ENCODE peak calls at places on chromosomes 2 and 18, in four cellular contexts. C is GM23248, F is brain microvascular endothelial cell, D is mucosa of descending colon. E is an unnamed sample.

GRCh38 chr18:48951448-48952286 is 902 bp upstream of the SMAD7 start:
- DNase-seq in C (peak; percentile 95), F (peak; percentile 79), D (peak; percentile 89), E (peak; percentile 81)

GRCh38 chr18:47800756-47801155 is 129.7 kb downstream of the SMAD2 start:
- DNase-seq in C (no peak), F (no peak), D (no peak), E (no peak)

GRCh38 chr2:12881952-12882351 is 165.2 kb downstream of the TRIB2 start:
- DNase-seq in C (no peak), F (no peak), D (no peak), E (no peak)

GRCh38 chr2:68829764-68830163 is 41.4 kb downstream of the BMP10 start:
- DNase-seq in C (no peak), F (no peak), D (no peak), E (no peak)

GRCh38 chr2:43340066-43340465 is 113.7 kb upstream of the ZFP36L2 start:
- DNase-seq in C (peak; percentile 83), F (no peak), D (no peak), E (peak; percentile 55)

GRCh38 chr2:101387151-101387807 is at the start of gene CREG2:
- DNase-seq in C (peak; percentile 82), F (peak; percentile 38), D (peak; percentile 60), E (peak; percentile 30)

GRCh38 chr2:38737925-38738324 is 13.2 kb downstream of the SRSF7 start:
- DNase-seq in C (no peak), F (no peak), D (no peak), E (no peak)

GRCh38 chr2:44959855-44960254 is 18.4 kb downstream of the SIX3 start:
- DNase-seq in C (peak; percentile 50), F (no peak), D (no peak), E (peak; percentile 31)

GRCh38 chr2:199902486-199903110 is 8.5 kb upstream of the C2orf69 start:
- DNase-seq in C (no peak), F (no peak), D (no peak), E (no peak)

GRCh38 chr2:150421252-150421651 is 66.2 kb downstream of the RND3 start:
- DNase-seq in C (no peak), F (no peak), D (no peak), E (no peak)

GRCh38 chr18:11323359-11323819 is 174.0 kb upstream of the PIEZO2 start:
- DNase-seq in C (peak; percentile 67), F (peak; percentile 92), D (no peak), E (no peak)

GRCh38 chr2:207925601-207926000 is 99.7 kb downstream of the PLEKHM3 start:
- DNase-seq in C (no peak), F (no peak), D (no peak), E (no peak)

GRCh38 chr2:204019572-204020501 is 83.3 kb downstream of the ICOS start:
- DNase-seq in C (peak; percentile 69), F (peak; percentile 49), D (no peak), E (peak; percentile 98)

GRCh38 chr2:216109962-216110614 is 940 bp downstream of the XRCC5 start:
- DNase-seq in C (peak; percentile 76), F (peak; percentile 3), D (no peak), E (peak; percentile 44)

GRCh38 chr2:217573565-217573964 is 429.2 kb downstream of the TNS1 start:
- DNase-seq in C (peak; percentile 62), F (peak; percentile 62), D (no peak), E (peak; percentile 47)

GRCh38 chr2:200615247-200615646 is 29.4 kb downstream of the AOX1 start:
- DNase-seq in C (peak; percentile 80), F (peak; percentile 76), D (no peak), E (peak; percentile 74)

GRCh38 chr18:27184115-27185024 is 738 bp downstream of the CHST9 start:
- DNase-seq in C (no peak), F (no peak), D (no peak), E (no peak)

GRCh38 chr18:70195852-70196434 is 9.5 kb downstream of the RTTN start:
- DNase-seq in C (peak; percentile 80), F (peak; percentile 51), D (no peak), E (peak; percentile 62)

GRCh38 chr2:74877376-74877775 is 43.4 kb downstream of the HK2 start:
- DNase-seq in C (no peak), F (no peak), D (no peak), E (no peak)

GRCh38 chr2:74876081-74876886 is 42.4 kb downstream of the HK2 start:
- DNase-seq in C (peak; percentile 85), F (peak; percentile 43), D (no peak), E (peak; percentile 33)

GRCh38 chr2:74880054-74880728 is 46.3 kb downstream of the HK2 start:
- DNase-seq in C (no peak), F (no peak), D (no peak), E (no peak)

GRCh38 chr2:74877781-74878433 is 44.0 kb downstream of the HK2 start:
- DNase-seq in C (no peak), F (no peak), D (no peak), E (no peak)

GRCh38 chr2:74878551-74878950 is 44.6 kb downstream of the HK2 start:
- DNase-seq in C (no peak), F (no peak), D (no peak), E (no peak)
- H3K36me3 ChIP-seq in C (peaks cover 57% of the 10 kb centered on the region), F (peaks cover 2% of the 10 kb centered on the region), D (peaks cover 7% of the 10 kb centered on the region), E (peaks cover 71% of the 10 kb centered on the region)

GRCh38 chr18:22307528-22307927 is 110.2 kb downstream of the CTAGE1 start:
- DNase-seq in C (no peak), F (no peak), D (no peak), E (no peak)

GRCh38 chr18:22300665-22301636 is 116.8 kb downstream of the CTAGE1 start:
- DNase-seq in C (peak; percentile 33), F (no peak), D (no peak), E (peak; percentile 65)

GRCh38 chr18:22297008-22297407 is 120.7 kb downstream of the CTAGE1 start:
- DNase-seq in C (no peak), F (no peak), D (no peak), E (no peak)

DNA sequence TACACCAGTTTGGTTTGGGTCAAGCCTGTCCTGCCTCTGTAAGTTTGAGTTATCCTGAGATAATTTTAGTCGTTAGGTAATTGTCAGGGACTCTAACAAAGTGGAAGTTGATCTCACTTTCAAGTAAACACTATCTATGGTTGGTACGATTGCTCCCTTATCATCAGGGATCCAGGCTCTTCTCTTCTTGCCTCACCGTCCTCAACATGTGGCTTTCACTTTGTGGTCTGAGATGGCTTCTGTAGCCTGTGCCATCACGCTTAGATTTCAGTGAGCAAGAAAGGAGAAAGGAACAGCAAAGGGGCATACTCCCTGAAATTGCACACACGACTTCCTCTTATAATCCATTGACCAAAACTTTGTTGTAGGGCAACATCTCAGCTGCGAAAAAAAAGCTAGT is 115.6 kb downstream of the CTAGE1 start:
- DNase-seq in C (no peak), F (no peak), D (no peak), E (no peak)
- H3K4me3 ChIP-seq in C (no peak overlapping the region), F (no peak overlapping the region), D (no peak overlapping the region), E (no peak overlapping the region)

GRCh38 chr2:127270663-127271062 is 23.3 kb downstream of the ERCC3 start:
- DNase-seq in C (no peak), F (no peak), D (no peak), E (no peak)
- H3K36me3 ChIP-seq in C (peaks cover 48% of the 10 kb centered on the region), F (peaks cover 55% of the 10 kb centered on the region), D (peaks cover 10% of the 10 kb centered on the region), E (peaks cover 13% of the 10 kb centered on the region)

GRCh38 chr18:12654971-12655370 is 2.9 kb downstream of the SPIRE1 start:
- DNase-seq in C (no peak), F (no peak), D (no peak), E (no peak)
- H3K4me3 ChIP-seq in C (no peak overlapping the region), F (no peak overlapping the region), D (no peak overlapping the region), E (no peak overlapping the region)

DNA sequence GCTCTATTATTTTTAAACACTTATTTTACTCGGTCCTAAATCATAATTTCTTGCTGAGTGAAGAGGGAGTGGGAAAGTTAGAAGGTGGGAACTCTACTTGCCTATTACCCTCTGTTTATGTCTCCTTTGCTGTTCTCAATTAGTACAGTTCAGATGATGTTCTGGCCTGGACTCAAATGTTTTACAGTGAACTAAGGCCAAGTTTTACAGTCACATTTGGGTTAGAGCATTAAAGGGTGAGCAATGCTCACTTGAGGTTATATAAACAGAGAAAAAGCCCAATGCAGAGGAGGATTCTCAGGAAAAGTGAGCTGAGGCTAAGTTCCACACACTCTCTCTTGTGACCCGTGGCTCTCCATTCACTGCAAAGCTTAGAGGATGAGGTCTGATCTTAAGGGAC is 52.4 kb downstream of the ITSN2 start:
- DNase-seq in C (peak; percentile 15), F (no peak), D (no peak), E (no peak)
- H3K36me3 ChIP-seq in C (peaks cover 11% of the 10 kb centered on the region), F (peaks cover 3% of the 10 kb centered on the region), D (no peaks in the 10 kb centered on the region), E (peaks cover 6% of the 10 kb centered on the region)

DNA sequence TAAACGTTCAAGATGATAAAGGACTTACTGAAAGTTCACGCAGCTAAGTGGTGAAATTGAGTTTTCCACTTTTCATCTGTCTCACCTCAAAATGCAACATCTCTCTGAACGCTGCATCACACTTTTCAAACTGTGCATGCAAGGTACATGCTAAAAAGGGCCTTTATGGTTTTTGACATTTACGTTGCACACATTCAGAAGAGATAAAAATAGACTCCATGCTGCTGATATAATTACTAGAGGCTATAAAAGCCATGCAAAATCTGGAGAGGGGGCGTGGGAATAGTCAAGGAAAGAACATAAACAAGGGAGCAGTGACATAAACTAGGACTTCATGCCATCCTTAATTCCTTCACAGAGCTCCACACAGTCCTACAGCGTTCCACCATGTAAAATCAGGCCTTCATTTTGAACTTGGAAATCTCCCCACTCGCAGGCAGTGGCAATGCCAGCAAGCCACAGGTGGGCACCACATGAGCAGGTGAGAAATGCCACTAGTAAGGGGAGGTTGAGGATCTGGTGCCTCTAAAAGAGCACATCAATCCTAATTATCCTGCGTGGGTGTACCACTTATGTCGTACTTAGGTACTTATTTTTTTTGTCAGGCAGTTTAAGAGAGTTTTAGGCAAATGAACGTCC is 71.4 kb downstream of the ZEB2 start:
- DNase-seq in C (no peak), F (no peak), D (no peak), E (no peak)
- H3K4me3 ChIP-seq in C (no peak overlapping the region), F (no peak overlapping the region), D (no peak overlapping the region), E (no peak overlapping the region)

GRCh38 chr2:36550006-36550405 is 48.0 kb downstream of the FEZ2 start:
- DNase-seq in C (no peak), F (no peak), D (no peak), E (no peak)
- H3K36me3 ChIP-seq in C (peaks cover 83% of the 10 kb centered on the region), F (peaks cover 53% of the 10 kb centered on the region), D (no peaks in the 10 kb centered on the region), E (peaks cover 17% of the 10 kb centered on the region)

GRCh38 chr2:162242586-162243304 is 500 bp downstream of the FAP start:
- DNase-seq in C (peak; percentile 73), F (no peak), D (no peak), E (peak; percentile 48)
- H3K4me3 ChIP-seq in C (peak overlapping the region; percentile 88), F (peak overlapping the region; percentile 60), D (no peak overlapping the region), E (no peak overlapping the region)

DNA sequence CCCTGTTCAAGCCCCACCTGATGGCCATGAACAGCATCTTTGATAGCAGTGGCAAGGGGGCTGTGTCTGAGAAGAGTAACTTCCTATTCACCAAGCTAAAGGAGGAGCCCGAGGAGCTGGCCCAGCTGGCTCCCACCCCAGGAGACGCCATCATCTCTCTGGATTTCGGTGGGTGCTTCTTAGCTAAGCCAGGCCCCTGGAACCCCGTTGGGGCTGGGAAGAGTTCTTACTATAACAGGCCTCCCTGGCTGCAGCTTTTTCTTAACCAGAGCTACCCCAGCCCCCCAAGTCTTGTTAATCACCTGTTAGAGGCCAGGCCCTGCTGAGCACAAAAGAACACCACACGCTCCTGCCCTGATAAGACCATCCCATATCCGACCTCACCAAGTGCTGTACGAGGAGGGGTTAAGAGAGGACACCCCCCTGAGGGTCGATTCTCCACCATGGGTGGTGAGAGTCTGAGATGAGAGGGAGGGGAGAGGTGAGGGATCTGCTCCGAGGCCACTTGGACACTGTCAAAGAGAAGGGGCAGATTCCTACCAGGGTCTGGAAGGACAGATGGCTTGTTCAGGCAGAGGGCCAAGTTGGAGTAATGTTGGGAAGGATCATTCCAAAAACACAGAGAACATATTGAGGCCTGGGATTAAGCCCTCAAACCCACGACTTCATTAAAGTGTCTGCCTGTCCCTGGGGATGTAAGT is 79.5 kb downstream of the EPAS1 start:
- DNase-seq in C (no peak), F (no peak), D (no peak), E (no peak)
- H3K36me3 ChIP-seq in C (peaks cover 26% of the 10 kb centered on the region), F (peaks cover 80% of the 10 kb centered on the region), D (peaks cover 3% of the 10 kb centered on the region), E (peaks cover 59% of the 10 kb centered on the region)

GRCh38 chr2:97765933-97766332 is 52.6 kb downstream of the ZAP70 start:
- DNase-seq in C (no peak), F (no peak), D (no peak), E (no peak)
- H3K4me3 ChIP-seq in C (no peak overlapping the region), F (no peak overlapping the region), D (no peak overlapping the region), E (no peak overlapping the region)